ENCODE peak calls at places on chromosomes 12 and 14, in eight cellular contexts. L is mammary epithelial cell, U is ascending aorta, X is lower lobe of right lung, P is ovary, A is colonic mucosa, Z is astrocyte, O is IMR-90. T is an unnamed sample. For H3K4me1, the result is how much of the 10 kb centered on the place peaks cover.

GRCh38 chr14:55094630-55095157 is 34.4 kb upstream of the LGALS3 start:
- DNase-seq in L (peak), U (no peak), X (no peak), P (no peak), A (no peak), Z (peak), O (peak), T (no peak)

GRCh38 chr14:23085458-23085857 is 9.5 kb downstream of the ACIN1 start:
- DNase-seq in L (peak), U (no peak), X (no peak), P (no peak), A (no peak), Z (no peak), O (peak), T (no peak)

GRCh38 chr14:22579218-22579617 is 9.8 kb downstream of the DAD1 start:
- DNase-seq in L (no peak), U (no peak), X (no peak), P (no peak), A (no peak), Z (no peak), O (no peak), T (no peak)

GRCh38 chr12:39610626-39611025 is 9.0 kb downstream of the ABCD2 start:
- DNase-seq in L (no peak), U (no peak), X (no peak), P (no peak), A (no peak), Z (peak), O (no peak), T (no peak)

GRCh38 chr14:68471029-68471963 is 321.6 kb downstream of the ZFP36L1 start:
- DNase-seq in L (no peak), U (no peak), X (no peak), P (no peak), A (no peak), Z (no peak), O (no peak), T (no peak)

GRCh38 chr14:106694638-106695393 is 1168.4 kb downstream of the TMEM121 start:
- DNase-seq in L (peak), U (no peak), X (peak), P (no peak), A (no peak), Z (no peak), O (no peak), T (no peak)

GRCh38 chr14:59352951-59353350 is 112.2 kb downstream of the GPR135 start:
- DNase-seq in L (peak), U (no peak), X (no peak), P (no peak), A (no peak), Z (no peak), O (no peak), T (no peak)

GRCh38 chr12:51850933-51851244 is 2.4 kb upstream of the FIGNL2 start:
- DNase-seq in L (no peak), U (no peak), X (no peak), P (no peak), A (no peak), Z (no peak), O (no peak), T (no peak)

GRCh38 chr12:57793920-57794319 is 11.3 kb downstream of the TSFM start:
- DNase-seq in L (peak), U (no peak), X (no peak), P (no peak), A (no peak), Z (peak), O (peak), T (no peak)

GRCh38 chr12:91413591-91413990 is 231.0 kb upstream of the DCN start:
- DNase-seq in L (peak), U (no peak), X (no peak), P (no peak), A (peak), Z (peak), O (no peak), T (no peak)

GRCh38 chr12:93972411-93973208 is 175.8 kb upstream of the PLXNC1 start:
- DNase-seq in L (no peak), U (no peak), X (no peak), P (no peak), A (no peak), Z (peak), O (peak), T (no peak)

GRCh38 chr12:2877959-2878732 is 1.1 kb downstream of the RHNO1 start:
- DNase-seq in L (peak), U (no peak), X (no peak), P (no peak), A (no peak), Z (no peak), O (peak), T (no peak)

GRCh38 chr14:34750670-34751069 is 36.3 kb upstream of the CFL2 start:
- DNase-seq in L (peak), U (no peak), X (no peak), P (no peak), A (no peak), Z (peak), O (peak), T (no peak)

GRCh38 chr14:54893151-54893760 is 9.4 kb downstream of the GCH1 start:
- DNase-seq in L (peak), U (no peak), X (no peak), P (no peak), A (no peak), Z (peak), O (peak), T (no peak)

GRCh38 chr12:54259194-54260011 is 20.5 kb downstream of the CBX5 start:
- DNase-seq in L (peak), U (peak), X (peak), P (peak), A (peak), Z (peak), O (peak), T (no peak)

GRCh38 chr12:117890644-117891043 is 78.1 kb downstream of the KSR2 start:
- DNase-seq in L (no peak), U (no peak), X (no peak), P (no peak), A (no peak), Z (no peak), O (no peak), T (no peak)
- H3K4me1 ChIP-seq in L (under half), U (under half), X (under half), P (under half), A (under half), Z (under half), O (under half), T (under half)

GRCh38 chr14:103067231-103067954 is 10.0 kb upstream of the CDC42BPB start:
- DNase-seq in L (peak), U (no peak), X (no peak), P (no peak), A (peak), Z (peak), O (peak), T (no peak)
- H3K27ac ChIP-seq in L (peak), U (peak), X (peak), P (no peak), A (peak), Z (no peak), O (no peak), T (peak)

DNA sequence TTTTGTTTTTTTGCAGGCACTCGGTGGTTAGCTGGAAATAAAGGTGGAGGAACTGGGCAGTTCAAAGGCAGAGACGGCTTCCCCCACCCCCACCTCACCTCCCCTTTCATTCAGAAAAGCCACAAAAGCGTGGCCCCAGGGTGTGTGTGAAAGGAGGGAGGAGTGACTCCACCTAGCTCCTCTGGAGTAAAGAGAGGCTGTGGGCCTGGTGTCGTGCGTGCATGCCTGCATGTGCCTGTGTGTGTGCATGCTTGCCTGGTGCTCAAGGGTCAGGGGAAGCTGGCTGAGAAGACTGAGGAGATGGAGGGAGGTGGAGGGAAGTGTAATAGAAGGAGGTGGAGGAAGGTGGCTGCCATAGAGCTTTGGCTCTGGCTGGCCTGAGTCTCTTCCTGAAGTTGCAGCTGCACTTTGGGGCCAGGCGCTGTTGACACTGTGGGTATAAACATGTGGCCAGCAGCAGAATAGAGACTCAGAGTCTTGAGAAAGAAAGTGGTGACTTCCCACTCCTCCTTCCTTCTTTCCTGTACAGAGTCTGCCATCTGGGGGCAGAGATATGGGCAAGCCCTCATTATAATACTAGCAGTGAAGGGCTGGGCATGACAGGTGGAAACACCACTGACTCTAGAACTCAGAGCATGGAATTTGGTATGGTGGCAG is 36.9 kb upstream of the SINHCAF start:
- DNase-seq in L (peak), U (no peak), X (peak), P (no peak), A (peak), Z (no peak), O (no peak), T (no peak)
- TF ChIP-seq CTCF in L (no peak), U (no peak), X (no peak), P (no peak), A (no peak), Z (no peak), O (no peak), T (no peak)

GRCh38 chr12:131990980-131991305 is 41.2 kb downstream of the EP400 start:
- DNase-seq in L (no peak), U (no peak), X (no peak), P (no peak), A (no peak), Z (no peak), O (no peak), T (no peak)
- H3K4me1 ChIP-seq in L (under half), U (under half), X (under half), P (under half), A (under half), Z (under half), O (under half), T (under half)

DNA sequence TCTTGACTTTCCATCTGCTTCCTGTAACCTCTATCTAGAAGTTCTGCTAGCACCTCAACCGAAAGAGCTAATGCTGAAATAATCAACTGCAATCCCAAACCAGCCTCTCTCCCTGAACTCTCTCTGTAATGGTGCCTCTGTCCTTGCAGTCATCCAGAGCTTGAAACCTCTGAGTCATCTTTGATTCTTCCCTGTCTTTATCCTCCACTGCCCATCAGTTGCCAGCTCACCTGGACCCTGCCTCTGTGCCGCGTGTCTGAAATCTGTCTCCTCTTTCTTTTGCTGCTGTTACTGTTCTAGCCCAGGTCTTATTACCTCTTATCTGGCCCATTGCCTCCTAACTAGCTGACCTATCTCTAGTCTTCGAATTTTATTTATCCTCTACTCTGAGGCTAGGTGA is 15.5 kb downstream of the CLSTN3 start:
- DNase-seq in L (no peak), U (no peak), X (no peak), P (no peak), A (no peak), Z (no peak), O (no peak), T (no peak)
- H3K27ac ChIP-seq in L (no peak), U (no peak), X (no peak), P (no peak), A (no peak), Z (no peak), O (no peak), T (no peak)

T was measured in esophagus squamous epithelium.